ENCODE peak calls at places on chromosomes 12 and 14, in eight cellular contexts. H is epithelial cell of esophagus, U is cardiac fibroblast, O is lung, K is colonic mucosa, N is fibroblast of the aortic adventitia, L is IMR-90, Y is endothelial cell of umbilical vein. Q is an unnamed sample.

GRCh38 chr14:50542941-50543418 is 10.6 kb upstream of the MAP4K5 start:
- DNase-seq in U (peak; percentile 66), H (peak; percentile 84), L (peak; percentile 61), N (peak; percentile 69), O (peak; percentile 34), K (peak; percentile 55), Y (peak; percentile 68), Q (no peak)

GRCh38 chr14:21071225-21072041 is 1.3 kb downstream of the ARHGEF40 start:
- DNase-seq in O (peak; percentile 81), K (peak; percentile 86), L (peak; percentile 95), Y (peak; percentile 84), N (peak; percentile 93), H (peak; percentile 64), U (peak; percentile 94), Q (peak; percentile 91)

GRCh38 chr14:102930138-102930752 is 7.8 kb downstream of the AMN start:
- DNase-seq in H (no peak), O (no peak), U (no peak), K (no peak), Y (no peak), L (no peak), N (no peak), Q (no peak)

GRCh38 chr12:96414637-96415036 is 14.4 kb upstream of the CDK17 start:
- DNase-seq in Y (no peak), K (no peak), H (peak; percentile 78), O (no peak), N (no peak), U (no peak), L (no peak), Q (no peak)

GRCh38 chr14:69027242-69027913 is 48.3 kb upstream of the ACTN1 start:
- DNase-seq in U (no peak), Y (no peak), L (no peak), K (no peak), O (no peak), H (no peak), N (no peak), Q (no peak)

GRCh38 chr12:115185529-115185928 is 501.6 kb upstream of the TBX3 start:
- DNase-seq in H (no peak), K (no peak), Y (no peak), O (no peak), L (peak; percentile 26), N (peak; percentile 28), U (peak; percentile 35), Q (no peak)

GRCh38 chr12:22702690-22703089 is 77.7 kb downstream of the ETNK1 start:
- DNase-seq in U (no peak), H (peak; percentile 21), N (peak; percentile 27), K (no peak), Y (no peak), O (no peak), L (no peak), Q (no peak)

GRCh38 chr12:112980491-112981158 is 2.3 kb downstream of the OAS2 start:
- DNase-seq in Y (no peak), K (no peak), N (no peak), O (no peak), H (no peak), L (no peak), U (no peak), Q (no peak)

GRCh38 chr12:120639771-120640721 is at the start of gene CABP1:
- DNase-seq in N (no peak), Y (no peak), K (peak; percentile 64), O (no peak), H (no peak), U (no peak), L (no peak), Q (no peak)

GRCh38 chr12:19709889-19710288 is 270.6 kb downstream of the AEBP2 start:
- DNase-seq in L (peak; percentile 73), K (no peak), N (no peak), U (no peak), O (no peak), Y (no peak), H (no peak), Q (no peak)

GRCh38 chr12:130043685-130044421 is 118.4 kb upstream of the FZD10 start:
- DNase-seq in L (no peak), H (no peak), Y (no peak), U (no peak), K (no peak), N (no peak), O (no peak), Q (no peak)

GRCh38 chr12:130041983-130042812 is 120.1 kb upstream of the FZD10 start:
- DNase-seq in K (peak; percentile 24), O (peak; percentile 42), Y (no peak), H (peak; percentile 15), U (no peak), N (no peak), L (no peak), Q (no peak)

GRCh38 chr12:130049666-130050065 is 112.6 kb upstream of the FZD10 start:
- DNase-seq in Y (no peak), L (no peak), U (no peak), H (peak; percentile 8), O (no peak), N (no peak), K (no peak), Q (no peak)

DNA sequence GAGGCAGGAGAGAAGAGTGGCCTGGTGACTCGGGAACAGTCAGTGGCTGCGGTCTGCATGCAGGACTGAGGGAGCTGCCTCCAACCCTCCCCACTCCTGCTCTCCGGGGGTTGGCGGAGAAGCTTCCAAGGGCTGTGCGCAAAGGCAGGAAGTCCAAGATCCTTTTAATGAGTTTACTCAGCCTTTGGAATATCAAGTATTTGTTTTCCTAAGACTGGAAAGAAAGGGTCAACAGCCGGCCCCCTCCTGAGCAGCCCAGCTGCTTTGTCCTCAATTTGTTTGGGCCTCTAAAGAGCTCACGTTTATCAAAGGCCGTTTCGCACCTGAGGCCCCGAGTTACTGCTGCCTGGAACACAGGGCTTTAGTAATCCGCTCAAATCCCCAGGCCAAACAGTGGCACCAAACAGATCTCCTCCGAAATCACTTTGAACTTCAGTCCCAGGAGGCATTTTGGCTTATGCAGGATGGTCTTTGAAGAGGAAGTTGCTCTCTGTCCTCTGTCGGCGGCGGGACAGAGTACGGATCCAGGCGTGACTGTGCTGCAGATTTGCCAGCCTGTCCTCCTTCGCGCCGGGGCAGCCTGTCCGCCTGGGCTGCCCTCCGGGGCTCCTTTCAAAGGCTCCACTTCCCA is 117.2 kb upstream of the FZD10 start:
- DNase-seq in N (no peak), Y (no peak), H (no peak), O (no peak), L (no peak), K (no peak), U (no peak), Q (no peak)
- H3K4me3 ChIP-seq in N (no peak overlapping the region), Y (no peak overlapping the region), H (no peak overlapping the region), O (no peak overlapping the region), L (no peak overlapping the region), K (no peak overlapping the region), U (no peak overlapping the region), Q (no peak overlapping the region)

DNA sequence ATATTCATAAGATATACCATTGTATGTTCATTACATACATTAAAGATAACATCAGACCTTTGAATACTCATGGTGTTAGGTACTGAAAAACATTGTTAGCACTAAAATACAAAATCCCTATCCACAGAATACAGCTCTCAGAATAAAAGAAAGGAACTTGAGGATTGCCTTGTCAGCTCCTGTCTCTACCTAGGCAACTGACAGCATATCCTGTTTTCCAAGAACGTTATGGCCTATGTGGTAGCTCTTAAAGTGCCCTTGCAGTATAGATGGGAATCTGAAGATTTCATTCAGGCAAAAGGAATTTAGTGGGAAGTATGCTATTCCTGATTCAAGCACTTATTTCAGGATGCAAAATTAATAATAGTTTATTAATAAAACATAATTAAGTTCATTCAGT is 1.8 kb upstream of the PPP1R12A start:
- DNase-seq in H (no peak), Y (peak; percentile 43), K (no peak), O (no peak), L (no peak), U (no peak), N (no peak), Q (no peak)
- H3K4me3 ChIP-seq in H (peak overlapping the region; percentile 4), Y (no peak overlapping the region), K (no peak overlapping the region), O (no peak overlapping the region), L (no peak overlapping the region), U (no peak overlapping the region), N (peak overlapping the region; percentile 18), Q (peak overlapping the region; percentile 92)

GRCh38 chr14:52701223-52701622 is 5.8 kb upstream of the PSMC6 start:
- DNase-seq in O (no peak), H (peak; percentile 89), L (peak; percentile 6), U (peak; percentile 20), Y (no peak), N (no peak), K (no peak), Q (no peak)
- H3K4me3 ChIP-seq in O (no peak overlapping the region), H (no peak overlapping the region), L (no peak overlapping the region), U (no peak overlapping the region), Y (no peak overlapping the region), N (no peak overlapping the region), K (no peak overlapping the region), Q (no peak overlapping the region)

GRCh38 chr14:101563654-101564443 is 2.6 kb downstream of the DIO3 start:
- DNase-seq in Y (no peak), N (no peak), K (no peak), O (no peak), H (no peak), U (no peak), L (no peak), Q (no peak)
- H3K4me3 ChIP-seq in Y (no peak overlapping the region), N (no peak overlapping the region), K (no peak overlapping the region), O (no peak overlapping the region), H (no peak overlapping the region), U (no peak overlapping the region), L (no peak overlapping the region), Q (no peak overlapping the region)

Q was measured in left ventricle myocardium inferior.